ENCODE peak calls at places on chromosomes 11 and 22, in six cellular contexts. J, B, H, C, S and O are unnamed samples.

GRCh38 chr22:50312371-50312770 is 4.9 kb upstream of the PLXNB2 start:
- DNase-seq in H (no peak), J (no peak), C (no peak), S (no peak), B (no peak), O (no peak)

GRCh38 chr22:24758164-24758799 is 16.2 kb downstream of the PIWIL3 start:
- DNase-seq in B (peak; percentile 72), H (peak; percentile 40), J (peak; percentile 29), S (peak; percentile 77), C (peak; percentile 61), O (peak; percentile 61)

GRCh38 chr22:20015971-20016733 is 471 bp downstream of the ARVCF start:
- DNase-seq in C (no peak), B (no peak), J (no peak), H (peak; percentile 12), S (no peak), O (peak; percentile 37)

GRCh38 chr11:110000858-110001257 is 92.3 kb upstream of the ZC3H12C start:
- DNase-seq in B (no peak), J (no peak), S (no peak), C (no peak), H (no peak), O (no peak)

GRCh38 chr11:66810576-66811185 is 32.6 kb upstream of the RCE1 start:
- DNase-seq in H (no peak), J (no peak), B (no peak), S (no peak), C (no peak), O (no peak)

GRCh38 chr22:20054034-20054427 is 26.0 kb upstream of the DGCR8 start:
- DNase-seq in S (no peak), H (no peak), J (no peak), B (no peak), C (no peak), O (no peak)

GRCh38 chr11:124198852-124199389 is 15.8 kb downstream of the OR10D3 start:
- DNase-seq in J (no peak), C (no peak), H (no peak), S (no peak), B (no peak), O (no peak)

GRCh38 chr22:33350391-33350955 is 292.3 kb upstream of the SYN3 start:
- DNase-seq in B (no peak), S (no peak), C (no peak), J (no peak), H (no peak), O (no peak)

GRCh38 chr11:118241191-118242098 is 10.7 kb downstream of the MPZL3 start:
- DNase-seq in S (peak; percentile 29), H (no peak), B (no peak), J (peak; percentile 44), C (peak; percentile 50), O (peak; percentile 10)